ENCODE peak calls at places on chromosomes 7 and 10, in eight cellular contexts. W, Z, Y, T, O, Q, P and J are unnamed samples.

GRCh38 chr7:84176716-84177115 is 17.9 kb downstream of the SEMA3A start:
- DNase-seq in W (no peak), Z (no peak), Q (no peak), Y (no peak), O (no peak), T (no peak), P (no peak), J (no peak)

GRCh38 chr7:80392229-80393169 is 119.4 kb downstream of the GNAT3 start:
- DNase-seq in O (peak; percentile 28), T (no peak), Y (no peak), W (no peak), Q (no peak), P (peak; percentile 23), Z (peak; percentile 64), J (peak; percentile 18)

GRCh38 chr10:69588358-69588757 is 15.1 kb upstream of the NEUROG3 start:
- DNase-seq in W (no peak), O (no peak), T (no peak), Y (no peak), Z (no peak), P (peak; percentile 17), Q (no peak), J (no peak)

GRCh38 chr7:20327047-20327446 is 3.7 kb upstream of the ITGB8 start:
- DNase-seq in O (no peak), Z (no peak), P (no peak), W (no peak), Y (no peak), T (no peak), Q (no peak), J (no peak)

GRCh38 chr7:47188653-47189315 is 393.1 kb downstream of the TNS3 start:
- DNase-seq in T (no peak), W (no peak), Z (no peak), O (peak; percentile 45), Y (no peak), Q (no peak), P (no peak), J (no peak)

GRCh38 chr10:79446451-79447020 is 1.1 kb upstream of the ZCCHC24 start:
- DNase-seq in Y (no peak), W (no peak), O (no peak), Z (peak; percentile 90), P (no peak), Q (no peak), T (peak; percentile 88), J (peak; percentile 93)

GRCh38 chr10:103452714-103453230 is 602 bp upstream of the CALHM2 start:
- DNase-seq in T (no peak), Z (no peak), P (no peak), Y (no peak), W (no peak), O (no peak), Q (no peak), J (no peak)

GRCh38 chr10:99834410-99834809 is 52.0 kb downstream of the ABCC2 start:
- DNase-seq in P (peak; percentile 95), Y (no peak), Q (no peak), O (no peak), Z (no peak), T (no peak), W (no peak), J (no peak)

GRCh38 chr7:151205749-151206148 is 4.5 kb downstream of the H2BK1 start:
- DNase-seq in Z (no peak), Q (no peak), W (no peak), T (no peak), P (no peak), Y (no peak), O (no peak), J (no peak)

GRCh38 chr7:102389810-102390209 is 6.4 kb upstream of the PRKRIP1 start:
- DNase-seq in Y (no peak), T (no peak), W (no peak), Q (no peak), P (no peak), Z (no peak), O (no peak), J (no peak)

GRCh38 chr7:10708447-10708846 is 265.2 kb upstream of the PHF14 start:
- DNase-seq in O (peak; percentile 52), T (no peak), P (peak; percentile 21), Y (no peak), Q (no peak), Z (peak; percentile 54), W (no peak), J (no peak)

GRCh38 chr10:77819210-77820140 is 107.1 kb downstream of the DLG5 start:
- DNase-seq in Q (no peak), Y (no peak), Z (no peak), W (no peak), O (no peak), P (no peak), T (no peak), J (no peak)

GRCh38 chr10:488081-488932 is 201.2 kb downstream of the DIP2C start:
- DNase-seq in Q (no peak), O (no peak), T (no peak), Z (peak; percentile 26), Y (no peak), W (no peak), P (no peak), J (no peak)

GRCh38 chr10:101267776-101268175 is 38.5 kb upstream of the LBX1 start:
- DNase-seq in T (no peak), O (no peak), Q (no peak), Z (no peak), P (no peak), W (no peak), Y (no peak), J (no peak)

GRCh38 chr7:132161231-132161915 is 414.9 kb downstream of the PLXNA4 start:
- DNase-seq in Q (no peak), Y (no peak), P (no peak), W (no peak), Z (no peak), O (peak; percentile 23), T (peak; percentile 76), J (no peak)

GRCh38 chr10:17074548-17074860 is 55.1 kb downstream of the CUBN start:
- DNase-seq in T (no peak), Z (no peak), Y (no peak), O (no peak), Q (no peak), P (peak; percentile 79), W (no peak), J (no peak)

GRCh38 chr7:111953611-111954010 is 252.6 kb downstream of the DOCK4 start:
- DNase-seq in W (no peak), Y (no peak), P (peak; percentile 37), O (peak; percentile 9), Z (peak; percentile 74), Q (no peak), T (no peak), J (no peak)

GRCh38 chr10:62307635-62308034 is 39.0 kb upstream of the RTKN2 start:
- DNase-seq in W (no peak), T (no peak), Z (no peak), Q (no peak), O (no peak), P (no peak), Y (no peak), J (no peak)

GRCh38 chr10:23432639-23433038 is 6.2 kb upstream of the OTUD1 start:
- DNase-seq in P (peak; percentile 8), Q (no peak), Y (no peak), O (no peak), Z (no peak), W (no peak), T (no peak), J (no peak)

GRCh38 chr10:11035318-11035920 is 17.7 kb downstream of the CELF2 start:
- DNase-seq in O (no peak), W (no peak), Q (no peak), Y (no peak), Z (no peak), T (no peak), P (peak; percentile 84), J (no peak)

GRCh38 chr7:3083350-3083749 is 39.7 kb upstream of the CARD11 start:
- DNase-seq in Q (no peak), Z (no peak), O (no peak), P (no peak), T (no peak), W (no peak), Y (no peak), J (no peak)

GRCh38 chr10:105413997-105414396 is 772.9 kb downstream of the SORCS3 start:
- DNase-seq in O (no peak), Z (no peak), W (no peak), Y (no peak), Q (no peak), T (no peak), P (peak; percentile 50), J (no peak)

GRCh38 chr7:150450491-150450992 is at the start of gene GIMAP8:
- DNase-seq in Y (no peak), P (no peak), T (peak; percentile 86), Z (peak; percentile 62), Q (peak; percentile 40), W (no peak), O (no peak), J (no peak)

GRCh38 chr7:156765901-156766656 is 125.5 kb downstream of the RNF32 start:
- DNase-seq in Y (no peak), T (no peak), Z (no peak), O (no peak), P (no peak), Q (no peak), W (no peak), J (no peak)

GRCh38 chr10:17562572-17562971 is 54.6 kb downstream of the HACD1 start:
- DNase-seq in Y (no peak), W (no peak), T (no peak), Q (no peak), O (no peak), Z (no peak), P (no peak), J (no peak)

GRCh38 chr7:142383826-142384507 is 126.1 kb upstream of the PRSS58 start:
- DNase-seq in Z (no peak), Y (no peak), W (no peak), T (no peak), P (peak; percentile 75), O (no peak), Q (peak; percentile 3), J (no peak)

GRCh38 chr7:118195837-118196474 is 12.0 kb downstream of the LSM8 start:
- DNase-seq in Z (no peak), W (no peak), T (no peak), P (peak; percentile 43), O (peak; percentile 73), Q (peak; percentile 32), Y (no peak), J (no peak)

GRCh38 chr10:112524637-112525036 is 77.6 kb downstream of the VTI1A start:
- DNase-seq in P (no peak), Y (no peak), W (no peak), Z (no peak), O (no peak), Q (no peak), T (no peak), J (no peak)

GRCh38 chr7:80729586-80730320 is 91.3 kb downstream of the CD36 start:
- DNase-seq in Q (no peak), Y (no peak), T (no peak), W (no peak), Z (no peak), O (peak; percentile 23), P (no peak), J (no peak)

GRCh38 chr7:1225462-1226154 is 7.1 kb upstream of the UNCX start:
- DNase-seq in Y (no peak), T (no peak), W (no peak), Z (no peak), Q (no peak), O (peak; percentile 57), P (no peak), J (no peak)